ENCODE peak calls at places on chromosome 2, in four cellular contexts. U is A549, H is GM12878, F is HepG2. Q is an unnamed sample.

GRCh38 chr2:132497591-132497990 is 81.0 kb downstream of the GPR39 start:
- DNase-seq in U (no peak), H (no peak), F (no peak), Q (no peak)

GRCh38 chr2:42568431-42569115 is at the start of gene MTA3:
- DNase-seq in U (peak), H (no peak), F (peak), Q (peak)

GRCh38 chr2:27647289-27647688 is 16.1 kb downstream of the SUPT7L start:
- DNase-seq in U (no peak), H (no peak), F (no peak), Q (no peak)

GRCh38 chr2:43950383-43951008 is 45.3 kb downstream of the LRPPRC start:
- DNase-seq in U (peak), H (no peak), F (peak), Q (peak)

GRCh38 chr2:172082944-172083718 is 2.2 kb upstream of the DLX1 start:
- DNase-seq in U (no peak), H (no peak), F (no peak), Q (no peak)

GRCh38 chr2:28231110-28231621 is 161.5 kb upstream of the FOSL2 start:
- DNase-seq in U (no peak), H (no peak), F (no peak), Q (no peak)

GRCh38 chr2:173997269-173997668 is 32.1 kb upstream of the SP3 start:
- DNase-seq in U (no peak), H (peak), F (no peak), Q (no peak)

GRCh38 chr2:106269591-106270291 is 75.6 kb upstream of the UXS1 start:
- DNase-seq in U (peak), H (no peak), F (no peak), Q (peak)

GRCh38 chr2:136017786-136018185 is 32.4 kb upstream of the DARS1 start:
- DNase-seq in U (no peak), H (no peak), F (no peak), Q (no peak)

GRCh38 chr2:228352048-228352447 is 170.6 kb upstream of the SPHKAP start:
- DNase-seq in U (no peak), H (no peak), F (no peak), Q (no peak)

GRCh38 chr2:120919771-120920437 is 184.2 kb downstream of the GLI2 start:
- DNase-seq in U (no peak), H (no peak), F (no peak), Q (no peak)

GRCh38 chr2:150090031-150090430 is 397.4 kb downstream of the RND3 start:
- DNase-seq in U (no peak), H (no peak), F (peak), Q (no peak)

GRCh38 chr2:558879-559278 is 118.3 kb downstream of the TMEM18 start:
- DNase-seq in U (no peak), H (no peak), F (no peak), Q (no peak)

DNA sequence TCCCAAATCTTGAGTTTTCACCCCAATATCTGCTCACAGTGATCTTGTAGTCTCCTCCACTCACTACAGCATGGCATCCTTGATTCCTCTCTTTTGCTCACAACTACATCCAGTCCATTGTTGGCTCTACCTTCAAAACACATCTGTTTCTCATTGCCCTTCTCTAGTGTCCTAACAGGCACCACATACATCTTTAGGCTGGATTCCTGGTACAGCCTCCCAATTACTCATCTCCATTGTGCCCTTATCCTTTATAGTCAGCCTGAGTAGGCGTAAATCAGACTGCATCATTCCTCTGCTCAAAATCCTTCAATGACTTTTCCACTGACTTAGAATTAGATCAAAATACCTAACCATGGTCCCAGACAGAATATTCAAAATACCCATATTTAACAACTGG is 10.7 kb upstream of the TAF1B start:
- DNase-seq in U (no peak), H (no peak), F (no peak), Q (no peak)
- TF ChIP-seq MYC in U (no peak), H (no peak), F (no peak), Q (no peak)

GRCh38 chr2:48398285-48399135 is 131.4 kb upstream of the STON1 start:
- DNase-seq in U (no peak), H (no peak), F (no peak), Q (peak)
- TF ChIP-seq SMC3 in U (no peak), H (no peak), F (no peak), Q (no peak)

GRCh38 chr2:188307850-188308283 is 16.2 kb downstream of the GULP1 start:
- DNase-seq in U (no peak), H (no peak), F (no peak), Q (no peak)
- TF ChIP-seq MYC in U (no peak), H (no peak), F (no peak), Q (no peak)

DNA sequence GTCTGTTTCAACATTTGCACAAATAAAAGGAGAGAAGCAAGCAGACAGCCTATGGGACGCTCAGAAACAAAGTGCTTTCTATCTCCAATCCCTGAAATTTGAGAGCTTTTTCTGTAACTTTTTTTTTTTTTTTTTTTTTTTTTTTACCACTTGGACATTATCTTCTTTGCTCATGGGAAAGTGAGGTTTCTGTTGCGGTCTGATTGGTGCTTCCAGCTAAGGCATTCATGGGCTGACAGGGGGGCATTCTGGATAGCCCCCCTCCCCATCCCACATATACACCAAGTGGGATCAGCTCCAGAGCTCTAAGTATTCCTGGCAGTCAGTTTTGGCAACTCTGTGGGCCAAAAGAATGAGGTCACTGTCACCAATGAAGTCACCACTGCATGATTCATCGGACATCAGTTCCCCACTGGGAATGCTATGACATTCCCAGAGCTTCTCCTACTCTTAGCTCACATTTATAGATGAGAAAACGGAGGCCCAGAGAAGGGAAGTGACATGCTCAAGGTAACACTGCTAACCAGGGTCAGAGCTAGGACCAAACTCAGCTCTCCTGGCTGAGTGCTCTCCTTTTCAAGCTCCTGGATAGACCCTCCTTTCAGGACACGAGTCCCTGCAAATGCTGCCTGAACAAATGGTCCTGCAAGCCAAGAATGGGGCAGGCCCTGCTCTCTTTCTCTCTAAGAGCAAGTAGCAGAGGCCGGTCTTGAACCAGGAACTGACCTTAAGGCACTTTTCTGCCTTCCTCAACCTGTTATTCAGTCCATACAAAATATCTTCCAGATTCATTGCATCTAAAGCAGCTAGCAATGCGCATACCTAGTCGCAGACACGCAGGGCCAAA is 61.4 kb downstream of the TMEM247 start:
- DNase-seq in U (peak), H (no peak), F (peak), Q (no peak)
- TF ChIP-seq SMC3 in U (no peak), H (no peak), F (no peak), Q (no peak)

GRCh38 chr2:152337511-152337903 is 2.5 kb downstream of the FMNL2 start:
- DNase-seq in U (no peak), H (no peak), F (no peak), Q (no peak)

GRCh38 chr2:152335851-152336102 is 803 bp downstream of the FMNL2 start:
- DNase-seq in U (no peak), H (no peak), F (no peak), Q (no peak)

GRCh38 chr2:152335016-152335850 is at the start of gene FMNL2:
- DNase-seq in U (peak), H (peak), F (peak), Q (peak)

GRCh38 chr2:152336103-152336853 is 1.3 kb downstream of the FMNL2 start:
- DNase-seq in U (peak), H (no peak), F (peak), Q (no peak)

DNA sequence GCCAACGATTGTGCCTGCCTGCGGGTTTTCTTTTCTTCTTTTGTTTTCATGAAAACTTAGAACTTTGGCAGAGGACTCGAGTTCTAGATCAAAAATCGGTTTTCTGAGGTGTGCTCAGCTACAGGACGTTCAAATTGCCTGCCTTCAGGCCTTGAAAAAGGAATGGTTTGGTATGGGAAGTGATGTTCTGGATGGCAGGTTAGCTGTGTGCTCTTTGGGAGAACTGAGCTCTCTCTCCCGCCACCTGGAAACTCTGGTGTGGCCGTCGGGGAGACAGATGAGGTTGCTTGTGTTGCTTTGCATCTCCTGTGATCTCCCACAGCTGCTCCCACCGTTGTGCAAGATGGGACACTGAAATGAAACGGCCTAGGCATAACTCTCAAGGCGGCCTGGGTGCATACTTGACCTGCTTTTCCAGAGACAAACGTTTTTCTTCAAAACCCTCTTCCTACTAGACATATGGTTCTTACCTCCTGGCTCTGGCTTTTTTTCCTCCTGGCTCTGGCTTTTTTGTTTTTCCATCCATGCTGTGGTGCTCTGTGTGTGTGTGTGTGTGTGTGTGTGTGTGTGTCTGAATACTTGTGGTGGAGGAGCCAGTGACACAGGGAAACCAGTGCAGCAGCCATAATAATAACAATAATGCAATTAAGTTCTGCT is 2.0 kb downstream of the FMNL2 start:
- DNase-seq in U (no peak), H (no peak), F (no peak), Q (no peak)
- TF ChIP-seq MYC in U (no peak), H (no peak), F (no peak), Q (no peak)

GRCh38 chr2:30627162-30627561 is 180.1 kb downstream of the CAPN13 start:
- DNase-seq in U (no peak), H (peak), F (no peak), Q (no peak)

GRCh38 chr2:30621836-30622235 is 174.8 kb downstream of the LCLAT1 start:
- DNase-seq in U (no peak), H (no peak), F (no peak), Q (no peak)

GRCh38 chr2:30620102-30620501 is 173.1 kb downstream of the LCLAT1 start:
- DNase-seq in U (no peak), H (no peak), F (no peak), Q (no peak)

GRCh38 chr2:30625600-30626208 is 178.7 kb downstream of the LCLAT1 start:
- DNase-seq in U (no peak), H (no peak), F (no peak), Q (no peak)

GRCh38 chr2:30622452-30622851 is 175.4 kb downstream of the LCLAT1 start:
- DNase-seq in U (no peak), H (no peak), F (no peak), Q (no peak)
- TF ChIP-seq SMC3 in U (no peak), H (no peak), F (no peak), Q (no peak)

GRCh38 chr2:240531038-240531437 is 26.8 kb downstream of the ANKMY1 start:
- DNase-seq in U (no peak), H (no peak), F (no peak), Q (no peak)

GRCh38 chr2:240529344-240529999 is 28.3 kb downstream of the ANKMY1 start:
- DNase-seq in U (no peak), H (no peak), F (no peak), Q (no peak)

GRCh38 chr2:240528406-240529040 is 29.3 kb downstream of the ANKMY1 start:
- DNase-seq in U (no peak), H (no peak), F (no peak), Q (no peak)

GRCh38 chr2:240530181-240530580 is 27.6 kb downstream of the ANKMY1 start:
- DNase-seq in U (no peak), H (no peak), F (no peak), Q (no peak)

GRCh38 chr2:240532032-240532775 is 25.6 kb downstream of the ANKMY1 start:
- DNase-seq in U (no peak), H (no peak), F (no peak), Q (no peak)
- TF ChIP-seq MYC in U (no peak), H (no peak), F (no peak), Q (no peak)

Q was measured in K562.